ENCODE peak calls at places on chromosomes 7 and 10, in five cellular contexts. One of them, this sample, is unnamed.

GRCh38 chr10:69048103-69048502 is 39.8 kb upstream of the SRGN start:
- DNase-seq in fibroblast of lung: peak
- DNase-seq in astrocyte: no peak
- DNase-seq in dorsolateral prefrontal cortex: no peak
- DNase-seq in hepatocyte: no peak
- DNase-seq in this sample: peak

GRCh38 chr10:8137272-8137680 is 82.8 kb downstream of the GATA3 start:
- DNase-seq in fibroblast of lung: no peak
- DNase-seq in astrocyte: no peak
- DNase-seq in dorsolateral prefrontal cortex: no peak
- DNase-seq in hepatocyte: no peak
- DNase-seq in this sample: no peak

GRCh38 chr7:90709501-90710465 is 113.7 kb downstream of the CDK14 start:
- DNase-seq in fibroblast of lung: peak
- DNase-seq in astrocyte: peak
- DNase-seq in dorsolateral prefrontal cortex: no peak
- DNase-seq in hepatocyte: peak
- DNase-seq in this sample: peak

GRCh38 chr7:826230-826905 is 5.9 kb upstream of the SUN1 start:
- DNase-seq in fibroblast of lung: no peak
- DNase-seq in astrocyte: no peak
- DNase-seq in dorsolateral prefrontal cortex: no peak
- DNase-seq in hepatocyte: no peak
- DNase-seq in this sample: no peak

GRCh38 chr7:16528520-16528919 is 1.9 kb downstream of the LRRC72 start:
- DNase-seq in fibroblast of lung: no peak
- DNase-seq in astrocyte: no peak
- DNase-seq in dorsolateral prefrontal cortex: no peak
- DNase-seq in hepatocyte: no peak
- DNase-seq in this sample: no peak

GRCh38 chr10:121540773-121541395 is 57.4 kb downstream of the FGFR2 start:
- DNase-seq in fibroblast of lung: no peak
- DNase-seq in astrocyte: no peak
- DNase-seq in dorsolateral prefrontal cortex: no peak
- DNase-seq in hepatocyte: no peak
- DNase-seq in this sample: no peak

GRCh38 chr10:93379366-93380042 is 102.6 kb downstream of the MYOF start:
- DNase-seq in fibroblast of lung: peak
- DNase-seq in astrocyte: peak
- DNase-seq in dorsolateral prefrontal cortex: no peak
- DNase-seq in hepatocyte: no peak
- DNase-seq in this sample: no peak

GRCh38 chr7:73387908-73388414 is 45.6 kb upstream of the FZD9 start:
- DNase-seq in fibroblast of lung: no peak
- DNase-seq in astrocyte: no peak
- DNase-seq in dorsolateral prefrontal cortex: no peak
- DNase-seq in hepatocyte: no peak
- DNase-seq in this sample: no peak

GRCh38 chr7:48360574-48360973 is 189.3 kb downstream of the ABCA13 start:
- DNase-seq in fibroblast of lung: peak
- DNase-seq in astrocyte: peak
- DNase-seq in dorsolateral prefrontal cortex: no peak
- DNase-seq in hepatocyte: no peak
- DNase-seq in this sample: no peak

GRCh38 chr7:107048783-107049418 is 4.4 kb downstream of the PRKAR2B start:
- DNase-seq in fibroblast of lung: no peak
- DNase-seq in astrocyte: no peak
- DNase-seq in dorsolateral prefrontal cortex: no peak
- DNase-seq in hepatocyte: no peak
- DNase-seq in this sample: no peak
- TF ChIP-seq CTCF in fibroblast of lung: no peak
- TF ChIP-seq CTCF in astrocyte: no peak
- TF ChIP-seq CTCF in dorsolateral prefrontal cortex: no peak
- TF ChIP-seq CTCF in hepatocyte: no peak
- TF ChIP-seq CTCF in this sample: no peak

GRCh38 chr7:137987011-137987334 is 14.9 kb downstream of the CREB3L2 start:
- DNase-seq in fibroblast of lung: no peak
- DNase-seq in astrocyte: no peak
- DNase-seq in dorsolateral prefrontal cortex: no peak
- DNase-seq in hepatocyte: no peak
- DNase-seq in this sample: no peak

GRCh38 chr7:137989127-137989526 is 12.8 kb downstream of the CREB3L2 start:
- DNase-seq in fibroblast of lung: no peak
- DNase-seq in astrocyte: no peak
- DNase-seq in dorsolateral prefrontal cortex: no peak
- DNase-seq in hepatocyte: no peak
- DNase-seq in this sample: no peak

GRCh38 chr7:137987563-137987962 is 14.3 kb downstream of the CREB3L2 start:
- DNase-seq in fibroblast of lung: no peak
- DNase-seq in astrocyte: no peak
- DNase-seq in dorsolateral prefrontal cortex: no peak
- DNase-seq in hepatocyte: no peak
- DNase-seq in this sample: no peak

GRCh38 chr7:137986252-137987010 is 15.5 kb downstream of the CREB3L2 start:
- DNase-seq in fibroblast of lung: peak
- DNase-seq in astrocyte: peak
- DNase-seq in dorsolateral prefrontal cortex: no peak
- DNase-seq in hepatocyte: peak
- DNase-seq in this sample: peak

DNA sequence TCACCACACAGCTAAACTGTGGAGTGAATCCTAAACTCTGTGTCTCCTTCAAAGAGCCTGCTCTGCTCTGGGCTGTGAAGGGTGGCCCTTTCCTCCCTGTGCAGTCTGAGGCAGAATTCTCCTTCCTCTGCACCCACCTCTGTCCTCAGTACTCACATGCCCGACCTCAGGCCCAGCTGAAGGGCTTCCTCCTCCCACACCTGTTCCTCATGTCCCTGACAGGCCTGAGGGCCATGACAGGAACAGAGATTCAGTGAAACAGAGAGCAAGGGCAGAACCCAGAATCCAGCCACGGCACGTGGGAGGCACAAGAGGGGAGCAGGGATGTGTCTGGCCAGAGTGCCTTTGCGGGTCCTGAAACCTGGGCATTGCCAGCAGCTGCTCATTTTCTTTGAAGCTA is 13.9 kb downstream of the CREB3L2 start:
- DNase-seq in fibroblast of lung: no peak
- DNase-seq in astrocyte: no peak
- DNase-seq in dorsolateral prefrontal cortex: no peak
- DNase-seq in hepatocyte: no peak
- DNase-seq in this sample: no peak
- H3K4me3 ChIP-seq in fibroblast of lung: no peak
- H3K4me3 ChIP-seq in astrocyte: no peak
- H3K4me3 ChIP-seq in dorsolateral prefrontal cortex: no peak
- H3K4me3 ChIP-seq in hepatocyte: no peak
- H3K4me3 ChIP-seq in this sample: no peak

GRCh38 chr7:78019457-78020130 is 221.0 kb downstream of the PHTF2 start:
- DNase-seq in fibroblast of lung: peak
- DNase-seq in astrocyte: peak
- DNase-seq in dorsolateral prefrontal cortex: peak
- DNase-seq in hepatocyte: peak
- DNase-seq in this sample: peak

GRCh38 chr7:78022165-78022564 is 223.6 kb downstream of the PHTF2 start:
- DNase-seq in fibroblast of lung: no peak
- DNase-seq in astrocyte: no peak
- DNase-seq in dorsolateral prefrontal cortex: no peak
- DNase-seq in hepatocyte: no peak
- DNase-seq in this sample: no peak

GRCh38 chr7:78018541-78019456 is 220.2 kb downstream of the PHTF2 start:
- DNase-seq in fibroblast of lung: peak
- DNase-seq in astrocyte: peak
- DNase-seq in dorsolateral prefrontal cortex: no peak
- DNase-seq in hepatocyte: no peak
- DNase-seq in this sample: peak

GRCh38 chr7:78020874-78021249 is 222.3 kb downstream of the PHTF2 start:
- DNase-seq in fibroblast of lung: no peak
- DNase-seq in astrocyte: no peak
- DNase-seq in dorsolateral prefrontal cortex: no peak
- DNase-seq in hepatocyte: no peak
- DNase-seq in this sample: no peak

DNA sequence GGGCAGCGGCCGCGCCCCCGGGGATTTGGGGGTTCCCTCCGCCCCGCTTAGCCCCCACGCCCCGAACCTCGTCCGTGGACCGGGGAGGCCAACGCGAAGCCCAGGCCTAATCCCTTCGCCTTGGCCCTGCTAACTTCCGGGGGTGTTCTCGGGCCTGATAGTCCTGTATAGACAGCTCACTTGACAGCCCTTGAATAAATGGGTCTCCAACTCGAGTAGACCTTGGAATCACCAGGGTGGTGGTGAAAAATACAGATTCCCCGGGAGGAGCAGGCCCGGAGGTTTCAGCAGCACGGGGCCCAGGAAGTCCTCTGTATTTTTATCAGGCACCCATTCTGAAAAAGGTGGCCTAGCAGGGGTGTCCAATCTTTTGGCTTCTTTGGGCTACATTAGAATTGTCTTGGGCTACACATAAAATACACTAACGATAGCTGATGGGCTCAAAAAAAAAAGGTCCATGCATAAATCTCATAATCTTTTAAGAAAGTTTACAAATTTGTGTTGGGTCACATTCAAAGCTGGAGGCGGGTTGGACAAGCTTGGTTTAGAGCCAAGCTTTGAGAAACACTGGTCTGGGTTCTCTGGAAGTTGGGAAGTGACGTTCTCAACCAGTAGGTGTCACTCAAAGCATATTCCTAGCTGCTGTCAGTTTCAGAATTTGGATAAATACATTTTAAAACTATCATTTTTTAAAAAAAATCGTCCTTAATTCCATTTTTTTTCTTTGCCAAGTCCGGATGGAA is 221.7 kb downstream of the PHTF2 start:
- DNase-seq in fibroblast of lung: peak
- DNase-seq in astrocyte: peak
- DNase-seq in dorsolateral prefrontal cortex: no peak
- DNase-seq in hepatocyte: peak
- DNase-seq in this sample: peak
- H3K27ac ChIP-seq in fibroblast of lung: peak
- H3K27ac ChIP-seq in astrocyte: peak
- H3K27ac ChIP-seq in dorsolateral prefrontal cortex: peak
- H3K27ac ChIP-seq in hepatocyte: peak
- H3K27ac ChIP-seq in this sample: peak

DNA sequence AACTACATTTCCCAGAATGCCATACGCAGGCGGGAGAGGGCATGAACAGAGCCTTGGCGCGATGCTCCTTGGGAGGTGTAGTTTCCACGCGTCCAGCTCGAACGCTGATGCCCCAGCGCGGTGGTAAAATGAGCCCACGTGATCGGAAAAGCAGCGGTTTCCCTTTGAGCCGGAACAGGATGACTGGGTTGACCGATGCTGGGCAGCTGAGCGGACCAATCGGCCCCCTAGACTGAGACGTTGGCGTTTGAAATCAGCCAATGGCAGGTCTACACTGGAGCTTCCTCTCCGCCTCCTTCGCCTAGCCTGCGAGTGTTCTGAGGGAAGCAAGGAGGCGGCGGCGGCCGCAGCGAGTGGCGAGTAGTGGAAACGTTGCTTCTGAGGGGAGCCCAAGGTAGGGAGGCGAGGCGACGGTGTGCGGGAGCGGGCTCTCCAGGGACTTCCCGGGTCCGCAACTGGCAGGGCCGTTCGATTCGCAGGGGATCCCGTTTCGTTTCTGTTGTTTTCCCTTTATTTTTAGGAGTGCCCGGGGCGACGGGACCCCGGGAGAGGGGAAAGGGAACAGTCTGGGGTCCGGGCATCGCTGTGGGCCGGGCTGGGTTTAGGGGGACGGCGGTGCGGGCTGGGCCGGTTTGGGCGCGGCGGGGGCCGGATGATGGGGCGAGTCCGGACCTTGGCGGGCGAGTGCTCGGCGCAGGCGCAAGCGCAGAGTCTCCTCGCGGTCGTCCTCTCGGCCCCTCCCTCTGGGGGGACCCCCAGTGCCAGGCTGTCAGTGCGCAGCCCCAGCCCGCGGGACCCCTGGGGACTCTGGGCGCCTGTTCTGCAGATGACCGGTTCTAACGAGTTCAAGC is at the start of gene BUB3:
- DNase-seq in fibroblast of lung: peak
- DNase-seq in astrocyte: peak
- DNase-seq in dorsolateral prefrontal cortex: peak
- DNase-seq in hepatocyte: peak
- DNase-seq in this sample: peak
- TF ChIP-seq CTCF in fibroblast of lung: peak
- TF ChIP-seq CTCF in astrocyte: no peak
- TF ChIP-seq CTCF in dorsolateral prefrontal cortex: no peak
- TF ChIP-seq CTCF in hepatocyte: no peak
- TF ChIP-seq CTCF in this sample: peak

DNA sequence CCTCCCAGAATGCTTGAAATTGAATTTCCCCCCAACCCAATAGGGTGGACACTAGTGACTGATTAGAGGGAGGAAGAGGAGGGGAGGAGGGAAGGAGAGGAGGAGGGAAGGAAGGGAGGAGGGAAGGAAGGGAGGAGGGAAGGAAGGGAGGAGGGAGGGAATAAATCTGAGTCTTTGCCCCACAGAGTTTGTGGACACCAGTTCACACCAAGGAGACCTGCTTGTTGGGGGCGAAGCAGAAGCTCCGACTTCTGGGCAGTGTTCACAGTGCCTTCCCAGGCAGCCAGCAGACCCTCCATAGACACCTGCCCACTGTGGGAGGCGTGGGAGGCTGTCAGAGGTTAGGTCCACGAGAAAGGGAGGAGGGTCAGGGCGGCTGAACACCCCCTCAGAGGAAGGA is 44.8 kb downstream of the PRKAG2 start:
- DNase-seq in fibroblast of lung: no peak
- DNase-seq in astrocyte: no peak
- DNase-seq in dorsolateral prefrontal cortex: no peak
- DNase-seq in hepatocyte: no peak
- DNase-seq in this sample: no peak
- H3K4me3 ChIP-seq in fibroblast of lung: no peak
- H3K4me3 ChIP-seq in astrocyte: no peak
- H3K4me3 ChIP-seq in dorsolateral prefrontal cortex: no peak
- H3K4me3 ChIP-seq in hepatocyte: no peak
- H3K4me3 ChIP-seq in this sample: no peak

DNA sequence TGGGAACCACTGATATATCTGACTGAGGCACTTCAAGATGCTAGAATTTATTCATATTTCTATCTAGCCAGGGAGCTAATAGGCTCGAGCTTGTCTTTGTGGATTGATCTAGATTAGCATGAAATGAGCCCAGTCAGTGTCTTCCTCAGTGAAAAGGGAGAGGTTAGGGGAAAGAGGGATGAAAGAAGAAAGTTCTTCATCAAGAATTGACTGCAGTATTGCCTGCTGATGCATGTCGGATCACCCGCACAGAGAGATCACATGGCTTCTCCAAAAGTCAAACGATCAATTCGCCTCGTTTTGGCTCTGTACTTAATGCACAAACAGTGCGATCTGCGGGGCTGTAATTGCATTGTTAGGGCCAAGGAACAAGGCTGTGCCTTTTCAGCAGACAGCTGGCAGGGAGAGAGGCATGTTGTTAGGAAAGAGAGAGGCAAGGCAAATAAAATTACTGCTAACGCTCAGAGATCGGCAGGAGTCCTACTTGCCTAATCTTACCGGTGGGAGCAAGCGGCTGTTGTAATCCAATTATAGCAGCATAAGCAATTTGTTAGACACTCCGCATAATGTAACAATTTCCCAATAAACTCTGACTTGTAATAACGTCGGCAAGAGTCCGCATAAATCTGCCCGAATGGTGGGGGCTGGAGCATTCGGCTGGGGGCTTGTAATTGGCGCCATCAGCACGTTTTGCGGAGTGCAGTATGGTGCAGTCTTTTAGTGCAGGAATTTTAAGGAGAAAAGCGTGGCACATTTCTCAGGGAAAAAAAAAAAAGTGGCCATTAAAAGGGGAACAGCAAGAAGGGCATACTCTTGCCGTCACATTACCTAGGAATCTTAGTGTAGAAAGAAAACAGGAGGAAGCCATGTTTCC is 102.1 kb downstream of the POLL start:
- DNase-seq in fibroblast of lung: peak
- DNase-seq in astrocyte: no peak
- DNase-seq in dorsolateral prefrontal cortex: peak
- DNase-seq in hepatocyte: peak
- DNase-seq in this sample: no peak
- H3K27ac ChIP-seq in fibroblast of lung: no peak
- H3K27ac ChIP-seq in astrocyte: no peak
- H3K27ac ChIP-seq in dorsolateral prefrontal cortex: peak
- H3K27ac ChIP-seq in hepatocyte: no peak
- H3K27ac ChIP-seq in this sample: no peak

This sample was measured in adrenal gland.